ENCODE peak calls at places on chromosomes 6 and 20, in ten cellular contexts. R is spleen; M is effector memory CD4-positive, alpha-beta T cell; A is CD8-positive, alpha-beta memory T cell; L is IMR-90; J is mesendoderm; D is fibroblast of lung; K is neuronal stem cell; V is astrocyte; S is tibial artery. U is an unnamed sample.
A peak's percentile ranks its signal among the peaks of the same experiment; 100 is the strongest.

GRCh38 chr6:158661156-158661555 is 11.3 kb downstream of the SYTL3 start:
- DNase-seq in J (no peak), A (no peak), M (no peak), S (no peak), L (no peak), D (no peak), K (no peak), V (no peak), R (no peak), U (no peak)

GRCh38 chr6:41689171-41690008 is 46.0 kb downstream of the TFEB start:
- DNase-seq in M (no peak), K (no peak), J (no peak), R (peak; percentile 61), L (peak; percentile 36), V (no peak), D (peak; percentile 36), S (peak; percentile 39), A (no peak), U (no peak)

GRCh38 chr20:59148713-59149493 is 14.7 kb upstream of the ZNF831 start:
- DNase-seq in S (no peak), V (no peak), D (no peak), R (peak; percentile 77), M (no peak), J (no peak), L (no peak), A (peak; percentile 43), K (no peak), U (no peak)

GRCh38 chr20:19735446-19735845 is 22.6 kb upstream of the RIN2 start:
- DNase-seq in D (peak; percentile 74), V (peak; percentile 81), R (no peak), L (peak; percentile 73), M (no peak), A (no peak), S (peak; percentile 92), J (peak; percentile 73), K (no peak), U (peak; percentile 84)

GRCh38 chr20:59328071-59328470 is 27.7 kb downstream of the EDN3 start:
- DNase-seq in S (no peak), D (no peak), V (no peak), J (no peak), M (no peak), L (no peak), A (no peak), K (no peak), R (no peak), U (no peak)

GRCh38 chr20:9331707-9332435 is 182.5 kb upstream of the LAMP5 start:
- DNase-seq in M (no peak), L (no peak), V (no peak), R (no peak), J (peak; percentile 45), S (no peak), D (no peak), K (peak; percentile 17), A (no peak), U (no peak)

GRCh38 chr20:33291830-33292355 is 8.9 kb downstream of the BPIFB1 start:
- DNase-seq in A (peak; percentile 52), V (no peak), J (peak; percentile 78), L (no peak), D (peak; percentile 4), K (peak; percentile 56), R (peak; percentile 83), S (no peak), M (peak; percentile 53), U (no peak)

GRCh38 chr20:50987493-50988210 is 29.0 kb downstream of the MOCS3 start:
- DNase-seq in R (no peak), A (peak; percentile 65), L (peak; percentile 90), M (peak; percentile 43), D (peak; percentile 89), V (peak; percentile 65), J (peak; percentile 88), S (no peak), K (peak; percentile 88), U (peak; percentile 32)

GRCh38 chr20:37404461-37404881 is 58.5 kb downstream of the SRC start:
- DNase-seq in V (no peak), A (no peak), S (no peak), D (no peak), L (no peak), M (no peak), R (no peak), J (no peak), K (no peak), U (no peak)

GRCh38 chr6:150250826-150251225 is 108.0 kb downstream of the PPP1R14C start:
- DNase-seq in D (peak; percentile 36), V (peak; percentile 80), R (no peak), M (no peak), A (no peak), S (no peak), K (no peak), J (peak; percentile 29), L (peak; percentile 72), U (no peak)

GRCh38 chr6:41818271-41819054 is 31.0 kb downstream of the TOMM6 start:
- DNase-seq in J (no peak), A (no peak), V (no peak), L (peak; percentile 31), R (no peak), M (no peak), S (no peak), K (no peak), D (no peak), U (no peak)

GRCh38 chr6:37919417-37920157 is 100.1 kb downstream of the ZFAND3 start:
- DNase-seq in V (peak; percentile 77), K (no peak), M (no peak), D (peak; percentile 84), A (no peak), S (no peak), R (no peak), J (peak; percentile 39), L (peak; percentile 92), U (no peak)

GRCh38 chr6:98847767-98848538 is 13.6 kb downstream of the POU3F2 start:
- DNase-seq in A (no peak), J (no peak), K (no peak), L (no peak), D (no peak), R (peak; percentile 79), S (peak; percentile 62), V (no peak), M (no peak), U (no peak)

GRCh38 chr6:111113731-111114438 is 26.6 kb downstream of the SLC16A10 start:
- DNase-seq in R (no peak), K (no peak), M (no peak), A (peak; percentile 31), S (no peak), D (peak; percentile 62), V (peak; percentile 85), J (no peak), L (peak; percentile 48), U (no peak)

GRCh38 chr6:145252737-145253136 is 482.6 kb downstream of the EPM2A start:
- DNase-seq in R (no peak), K (no peak), D (no peak), M (no peak), L (no peak), A (no peak), V (no peak), J (no peak), S (no peak), U (no peak)

GRCh38 chr20:50992336-50992732 is 30.6 kb downstream of the KCNG1 start:
- DNase-seq in R (no peak), D (no peak), S (no peak), J (peak; percentile 81), M (no peak), V (no peak), A (no peak), L (no peak), K (no peak), U (no peak)

GRCh38 chr20:22411568-22412450 is 172.6 kb downstream of the FOXA2 start:
- DNase-seq in A (no peak), S (no peak), M (no peak), V (peak; percentile 90), R (no peak), D (peak; percentile 73), L (no peak), J (peak; percentile 82), K (no peak), U (no peak)

DNA sequence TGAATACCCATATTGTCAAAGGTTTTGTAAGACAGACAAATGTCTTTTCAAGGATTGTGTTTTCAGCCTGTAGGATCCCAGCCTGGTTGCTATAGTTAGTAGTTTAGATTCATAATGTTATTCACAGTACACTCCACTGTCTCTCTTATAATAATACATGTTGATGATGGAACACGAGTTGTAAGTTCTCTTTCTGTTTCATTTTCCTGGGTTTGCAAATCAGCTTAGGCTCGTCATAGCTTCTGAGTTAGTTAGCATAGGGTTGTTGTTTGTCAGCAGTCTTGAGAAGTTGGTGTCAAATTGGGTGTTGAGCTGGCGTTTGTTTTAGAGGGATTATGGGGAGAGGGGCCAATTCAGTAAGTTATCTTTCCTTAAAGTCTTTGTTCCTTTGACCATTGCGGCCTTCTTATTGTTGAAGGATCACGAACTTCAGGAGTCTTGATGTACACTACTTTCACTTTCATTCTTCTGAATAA is 45.8 kb downstream of the QKI start:
- DNase-seq in S (no peak), V (peak; percentile 63), R (no peak), J (peak; percentile 71), A (peak; percentile 57), M (peak; percentile 6), D (peak; percentile 67), L (peak; percentile 42), K (no peak), U (no peak)
- H3K27ac ChIP-seq in S (no peak overlapping the region), V (peak overlapping the region; percentile 87), R (peak overlapping the region; percentile 82), J (no peak overlapping the region), A (peak overlapping the region; percentile 78), M (peak overlapping the region; percentile 81), D (peak overlapping the region; percentile 68), L (no peak overlapping the region), K (no peak overlapping the region), U (no peak overlapping the region)

GRCh38 chr20:6767536-6768227 is at the start of gene BMP2:
- DNase-seq in K (peak; percentile 68), L (peak; percentile 50), A (no peak), V (peak; percentile 65), J (peak; percentile 84), S (peak; percentile 68), D (peak; percentile 63), R (peak; percentile 81), M (no peak), U (peak; percentile 41)
- H3K27ac ChIP-seq in K (peak within 1 kb of the TSS; percentile 40), L (peak within 1 kb of the TSS; percentile 14), A (no peak within 1 kb of the TSS), V (no peak within 1 kb of the TSS), J (peak within 1 kb of the TSS; percentile 76), S (peak within 1 kb of the TSS; percentile 74), D (no peak within 1 kb of the TSS), R (peak within 1 kb of the TSS; percentile 88), M (no peak within 1 kb of the TSS), U (peak within 1 kb of the TSS; percentile 36)

DNA sequence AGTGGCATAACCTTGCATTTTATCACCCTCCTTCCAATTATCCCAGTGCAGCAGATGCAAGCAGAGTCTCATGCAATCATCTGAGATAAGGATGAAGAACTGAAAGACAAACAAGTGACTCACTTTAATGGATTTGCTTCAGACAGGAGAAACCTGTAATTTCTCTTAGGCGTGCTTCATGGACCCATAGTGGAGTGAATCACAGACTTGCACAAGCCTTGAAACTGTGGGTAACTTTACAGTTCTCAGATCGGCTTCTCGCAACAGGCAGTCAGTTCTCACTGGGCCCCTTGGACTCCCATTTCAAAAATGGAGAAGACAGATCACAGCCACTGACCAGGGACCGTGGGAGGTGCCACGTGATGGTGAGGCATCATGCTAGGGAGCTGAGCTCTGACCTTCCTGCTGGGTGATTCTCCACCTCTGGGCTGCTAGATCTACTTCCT is at the start of gene ADGRF4:
- DNase-seq in D (peak; percentile 48), V (peak; percentile 90), S (no peak), M (no peak), K (no peak), R (no peak), L (peak; percentile 58), A (no peak), J (no peak), U (no peak)
- H3K27ac ChIP-seq in D (no peak within 1 kb of the TSS), V (peak within 1 kb of the TSS; percentile 53), S (no peak within 1 kb of the TSS), M (no peak within 1 kb of the TSS), K (no peak within 1 kb of the TSS), R (no peak within 1 kb of the TSS), L (no peak within 1 kb of the TSS), A (no peak within 1 kb of the TSS), J (no peak within 1 kb of the TSS), U (no peak within 1 kb of the TSS)

GRCh38 chr6:156387472-156387871 is 389.7 kb upstream of the ARID1B start:
- DNase-seq in A (no peak), K (no peak), M (no peak), J (no peak), V (no peak), L (no peak), D (no peak), R (no peak), S (no peak), U (no peak)
- H3K27ac ChIP-seq in A (no peak overlapping the region), K (no peak overlapping the region), M (no peak overlapping the region), J (no peak overlapping the region), V (no peak overlapping the region), L (no peak overlapping the region), D (no peak overlapping the region), R (no peak overlapping the region), S (no peak overlapping the region), U (no peak overlapping the region)